ENCODE peak calls at places on chromosomes 1 and 21, in six cellular contexts. I is kidney, F is esophagus squamous epithelium, J is transverse colon, C is esophagus muscularis mucosa, P is PC-3. X is an unnamed sample. For H3K4me1, the result is how much of the 10 kb centered on the place peaks cover.

GRCh38 chr21:21238882-21239400 is 240.7 kb downstream of the NCAM2 start:
- DNase-seq in I (no peak), P (peak), J (no peak), F (no peak), C (no peak), X (no peak)

GRCh38 chr1:18922848-18923475 is 20.6 kb upstream of the ALDH4A1 start:
- DNase-seq in J (no peak), F (no peak), I (no peak), C (no peak), P (peak), X (no peak)

GRCh38 chr1:153849487-153850185 is 73.1 kb downstream of the GATAD2B start:
- DNase-seq in C (no peak), P (no peak), F (no peak), J (no peak), I (no peak), X (no peak)

GRCh38 chr1:73770109-73770905 is 427.7 kb downstream of the LRRIQ3 start:
- DNase-seq in P (no peak), I (peak), C (no peak), F (no peak), J (no peak), X (no peak)

GRCh38 chr1:3453203-3453761 is 1.2 kb upstream of the ARHGEF16 start:
- DNase-seq in J (peak), F (no peak), I (peak), P (peak), C (no peak), X (no peak)

GRCh38 chr1:151819227-151819835 is 12.3 kb downstream of the RORC start:
- DNase-seq in P (no peak), C (no peak), J (no peak), I (no peak), F (no peak), X (no peak)

GRCh38 chr1:208531003-208531750 is 287.0 kb upstream of the PLXNA2 start:
- DNase-seq in J (peak), I (no peak), F (no peak), P (no peak), C (peak), X (no peak)

GRCh38 chr1:75937034-75937433 is 4.8 kb upstream of the ASB17 start:
- DNase-seq in I (no peak), P (peak), F (no peak), C (no peak), J (no peak), X (no peak)

GRCh38 chr1:60129916-60130315 is 56.3 kb upstream of the C1orf87 start:
- DNase-seq in P (no peak), F (no peak), C (no peak), I (no peak), J (no peak), X (no peak)
- H3K4me1 ChIP-seq in P (under half), F (under half), C (under half), I (under half), J (under half), X (under half)

GRCh38 chr1:236751385-236751784 is 43.7 kb upstream of the MTR start:
- DNase-seq in J (no peak), F (no peak), P (no peak), I (no peak), C (no peak), X (no peak)

GRCh38 chr1:236751935-236752334 is 43.2 kb upstream of the MTR start:
- DNase-seq in C (no peak), J (no peak), F (no peak), I (no peak), P (no peak), X (no peak)

GRCh38 chr1:236754525-236755210 is 40.4 kb upstream of the MTR start:
- DNase-seq in C (no peak), P (no peak), F (no peak), J (no peak), I (no peak), X (no peak)

GRCh38 chr1:236753964-236754363 is 41.1 kb upstream of the MTR start:
- DNase-seq in I (no peak), C (no peak), F (no peak), P (no peak), J (no peak), X (no peak)

DNA sequence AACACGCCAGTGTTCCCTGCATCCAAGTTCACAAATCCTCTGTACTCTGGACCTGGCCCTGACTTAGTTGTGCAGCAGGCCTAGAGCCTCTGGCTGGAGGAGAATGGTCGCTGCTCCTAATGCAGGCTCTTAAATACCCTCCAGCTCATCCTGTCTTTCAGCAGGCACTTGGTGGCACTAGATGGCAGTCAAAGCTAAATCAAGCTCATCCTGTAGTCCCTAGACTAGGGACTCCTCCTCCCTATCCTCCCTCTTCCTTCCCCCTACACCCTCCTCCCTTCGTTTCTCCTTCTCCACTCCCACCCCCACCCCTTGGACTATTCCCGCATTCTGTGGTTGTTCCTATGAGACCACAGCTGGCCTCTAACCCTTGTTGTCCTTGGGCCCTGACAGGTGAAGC is 41.5 kb upstream of the MTR start:
- DNase-seq in F (no peak), C (no peak), J (no peak), I (no peak), P (peak), X (no peak)
- TF ChIP-seq CTCF in F (no peak), C (peak), J (no peak), I (peak), P (peak), X (no peak)

GRCh38 chr1:31944205-31945089 is 6.3 kb upstream of the PTP4A2 start:
- DNase-seq in F (peak), I (peak), C (peak), P (peak), J (peak), X (peak)
- H3K4me1 ChIP-seq in F (under half), I (under half), C (under half), P (under half), J (under half), X (under half)

GRCh38 chr1:235834620-235835019 is 32.1 kb downstream of the LYST start:
- DNase-seq in F (no peak), I (no peak), P (no peak), C (no peak), J (no peak), X (no peak)

GRCh38 chr1:235832011-235832410 is 34.7 kb downstream of the LYST start:
- DNase-seq in C (no peak), F (no peak), P (no peak), J (no peak), I (no peak), X (no peak)

GRCh38 chr1:235831148-235831547 is 35.6 kb downstream of the LYST start:
- DNase-seq in I (no peak), J (no peak), C (no peak), F (no peak), P (peak), X (no peak)

GRCh38 chr1:235838021-235838420 is 28.7 kb downstream of the LYST start:
- DNase-seq in J (no peak), F (no peak), C (no peak), I (no peak), P (no peak), X (no peak)

GRCh38 chr1:235835226-235835625 is 31.5 kb downstream of the LYST start:
- DNase-seq in F (no peak), J (peak), P (no peak), C (no peak), I (no peak), X (no peak)
- TF ChIP-seq CTCF in F (no peak), J (no peak), P (no peak), C (peak), I (peak), X (no peak)

GRCh38 chr21:35505067-35505466 is 456.0 kb upstream of the RUNX1 start:
- DNase-seq in P (no peak), J (no peak), C (no peak), I (no peak), F (no peak), X (no peak)
- H3K4me1 ChIP-seq in P (under half), J (under half), C (under half), I (under half), F (under half), X (under half)

GRCh38 chr1:147665521-147665920 is 4.8 kb downstream of the ACP6 start:
- DNase-seq in C (no peak), P (peak), J (no peak), I (no peak), F (no peak), X (no peak)
- TF ChIP-seq CTCF in C (no peak), P (peak), J (no peak), I (peak), F (peak), X (peak)

DNA sequence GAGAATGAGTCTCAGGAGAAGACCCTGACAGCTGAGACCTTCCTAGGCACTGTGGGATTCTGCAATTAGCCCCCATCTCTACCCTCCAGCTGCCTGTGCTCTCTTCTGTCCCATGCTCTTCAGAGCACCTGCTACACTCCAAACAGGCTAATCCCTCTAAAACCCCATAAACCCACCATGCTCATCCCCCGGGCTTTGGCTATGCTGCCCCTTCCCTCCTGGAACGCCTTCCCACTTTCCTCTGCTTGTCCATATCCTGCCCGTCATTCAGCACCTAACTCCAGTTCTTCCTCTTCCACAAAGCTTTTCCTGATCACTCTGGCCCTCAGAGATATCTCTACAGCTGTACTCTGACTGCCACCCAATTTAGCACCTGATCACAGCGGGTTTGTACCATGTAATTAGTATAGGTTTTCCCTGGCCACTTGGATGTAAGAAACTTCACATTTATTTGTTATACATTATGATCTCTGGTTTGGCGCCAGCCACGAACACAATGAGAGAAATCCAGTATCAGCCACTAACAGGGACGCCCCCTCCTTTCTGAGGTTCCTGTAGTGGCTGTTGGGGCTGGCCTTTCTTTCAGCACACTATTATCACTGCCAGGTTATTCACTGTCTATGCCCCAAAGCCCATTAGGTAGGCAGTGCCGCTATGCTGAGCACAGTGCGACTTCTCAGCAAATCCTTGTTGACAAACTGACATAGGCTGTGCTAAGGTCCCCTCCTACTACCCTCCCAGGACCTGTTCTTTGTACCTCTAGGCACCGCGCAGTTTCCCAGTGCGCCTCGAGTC is 45.1 kb downstream of the CDC7 start:
- DNase-seq in J (no peak), F (no peak), P (no peak), I (no peak), C (peak), X (no peak)
- H3K4me1 ChIP-seq in J (under half), F (under half), P (under half), I (under half), C (under half), X (under half)

DNA sequence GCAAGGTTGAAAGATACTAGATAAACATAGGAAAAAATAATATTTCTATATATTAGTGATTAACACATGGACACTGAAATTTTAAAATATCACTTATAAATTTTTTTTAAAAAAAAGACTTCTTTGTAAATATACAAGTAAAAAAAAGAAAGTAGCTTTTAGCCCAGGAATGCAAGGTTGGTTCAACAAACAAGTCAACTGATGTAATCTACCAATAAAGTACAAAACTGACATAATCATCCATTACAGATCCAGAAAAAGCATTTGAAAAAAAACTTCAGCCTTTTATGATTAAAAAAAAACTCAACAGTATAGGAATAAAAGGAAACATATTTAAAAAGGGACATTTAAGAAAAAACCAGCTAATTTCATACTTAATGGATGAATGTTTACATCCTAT is 48.4 kb downstream of the TRMT1L start:
- DNase-seq in J (no peak), F (no peak), C (no peak), I (no peak), P (no peak), X (no peak)
- TF ChIP-seq CTCF in J (no peak), F (no peak), C (no peak), I (no peak), P (no peak), X (no peak)

DNA sequence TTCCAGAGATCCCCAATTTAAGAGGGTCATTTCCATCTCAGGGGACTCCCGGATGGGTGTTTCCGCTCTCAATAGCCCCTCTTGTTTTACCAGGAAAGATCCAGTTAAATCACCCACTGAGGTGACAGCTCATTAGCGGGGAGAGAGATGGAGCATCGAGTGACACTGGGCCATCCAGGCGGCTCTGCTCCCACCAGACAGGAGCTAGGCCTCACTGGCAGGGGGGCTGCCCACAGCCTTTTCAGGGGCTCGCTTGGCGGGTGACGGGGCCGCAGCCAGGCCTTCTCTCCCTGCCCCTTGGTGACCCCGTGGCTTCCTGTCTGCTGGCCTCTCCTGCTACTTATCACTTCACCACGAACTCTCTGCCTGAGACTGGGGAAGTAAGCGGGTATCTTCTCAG is 26.7 kb upstream of the SPSB1 start:
- DNase-seq in J (no peak), I (no peak), F (no peak), P (no peak), C (no peak), X (no peak)
- H3K4me1 ChIP-seq in J (under half), I (under half), F (under half), P (under half), C (under half), X (under half)

DNA sequence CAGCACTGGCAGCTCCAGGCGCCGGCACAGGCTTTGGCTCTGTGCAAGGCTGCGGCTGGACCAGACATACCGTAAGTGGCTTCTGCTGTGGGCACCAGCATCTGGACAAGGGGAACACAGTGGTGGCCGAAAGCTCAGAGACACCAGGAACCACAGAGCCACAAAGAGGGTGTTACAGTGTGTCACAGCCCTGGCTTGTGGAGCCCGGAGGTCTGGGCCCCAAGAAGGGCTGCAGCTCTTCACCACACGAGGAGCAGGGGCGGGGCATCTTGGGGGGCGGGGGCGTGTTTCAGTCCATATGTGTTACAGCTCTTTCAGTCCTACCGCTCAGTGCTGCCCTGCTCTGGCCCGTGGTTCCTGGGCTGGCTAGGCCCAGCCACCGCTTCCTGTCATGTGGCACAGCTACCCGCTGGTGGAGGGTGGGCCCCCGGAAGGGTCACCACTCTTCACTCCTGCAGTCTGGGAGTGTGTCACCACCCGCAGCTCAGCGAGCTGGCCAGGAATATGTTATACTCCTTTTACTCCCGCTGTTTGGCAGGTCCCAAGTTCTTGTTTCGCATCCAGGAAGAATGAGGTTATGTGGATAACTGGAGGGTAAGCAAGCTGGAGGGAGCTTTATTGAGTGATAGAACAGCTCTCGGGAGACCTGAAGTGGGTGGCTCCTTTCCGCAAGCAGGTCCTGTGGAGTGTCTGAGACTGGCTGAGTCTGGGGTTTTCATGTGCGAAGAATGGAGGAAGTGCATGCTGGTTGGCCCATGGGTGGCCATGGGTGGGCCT is 3.3 kb upstream of the LSM10 start:
- DNase-seq in C (peak), F (peak), P (no peak), J (peak), I (peak), X (peak)
- TF ChIP-seq CTCF in C (no peak), F (no peak), P (no peak), J (no peak), I (no peak), X (no peak)